ENCODE peak calls at places on chromosomes 7 and 10, in nine cellular contexts. One of them, this sample, is unnamed.

GRCh38 chr10:17590969-17591645 is 26.1 kb downstream of the HACD1 start:
- DNase-seq in fibroblast of the aortic adventitia: peak; percentile 63
- DNase-seq in activated CD4-positive, CD25-positive, alpha-beta regulatory T cell treated with anti-CD3 and anti-CD28 coated beads, Interleukin-2, amount 50 U/mL, for 72 hours: no peak
- DNase-seq in NCI-H2081: no peak
- DNase-seq in breast epithelium: no peak
- DNase-seq in hypothalamus: no peak
- DNase-seq in GM13976: no peak
- DNase-seq in RWPE1: no peak
- DNase-seq in activated CD8-positive, alpha-beta memory T cell treated with anti-CD3 and anti-CD28 coated beads, Interleukin-2, amount 50 U/mL, for 4 hours: no peak
- DNase-seq in this sample: no peak

GRCh38 chr10:101038486-101038885 is 7.5 kb downstream of the SFXN3 start:
- DNase-seq in fibroblast of the aortic adventitia: no peak
- DNase-seq in activated CD4-positive, CD25-positive, alpha-beta regulatory T cell treated with anti-CD3 and anti-CD28 coated beads, Interleukin-2, amount 50 U/mL, for 72 hours: no peak
- DNase-seq in NCI-H2081: no peak
- DNase-seq in breast epithelium: no peak
- DNase-seq in hypothalamus: no peak
- DNase-seq in GM13976: no peak
- DNase-seq in RWPE1: no peak
- DNase-seq in activated CD8-positive, alpha-beta memory T cell treated with anti-CD3 and anti-CD28 coated beads, Interleukin-2, amount 50 U/mL, for 4 hours: no peak
- DNase-seq in this sample: no peak

GRCh38 chr10:676178-676577 is 13.3 kb downstream of the DIP2C start:
- DNase-seq in fibroblast of the aortic adventitia: no peak
- DNase-seq in activated CD4-positive, CD25-positive, alpha-beta regulatory T cell treated with anti-CD3 and anti-CD28 coated beads, Interleukin-2, amount 50 U/mL, for 72 hours: no peak
- DNase-seq in NCI-H2081: no peak
- DNase-seq in breast epithelium: no peak
- DNase-seq in hypothalamus: no peak
- DNase-seq in GM13976: no peak
- DNase-seq in RWPE1: no peak
- DNase-seq in activated CD8-positive, alpha-beta memory T cell treated with anti-CD3 and anti-CD28 coated beads, Interleukin-2, amount 50 U/mL, for 4 hours: no peak
- DNase-seq in this sample: no peak

GRCh38 chr7:4203786-4204185 is 478.3 kb upstream of the FOXK1 start:
- DNase-seq in fibroblast of the aortic adventitia: no peak
- DNase-seq in activated CD4-positive, CD25-positive, alpha-beta regulatory T cell treated with anti-CD3 and anti-CD28 coated beads, Interleukin-2, amount 50 U/mL, for 72 hours: no peak
- DNase-seq in NCI-H2081: no peak
- DNase-seq in breast epithelium: no peak
- DNase-seq in hypothalamus: no peak
- DNase-seq in GM13976: no peak
- DNase-seq in RWPE1: no peak
- DNase-seq in activated CD8-positive, alpha-beta memory T cell treated with anti-CD3 and anti-CD28 coated beads, Interleukin-2, amount 50 U/mL, for 4 hours: no peak
- DNase-seq in this sample: no peak

GRCh38 chr7:55180821-55181542 is 162.2 kb downstream of the EGFR start:
- DNase-seq in fibroblast of the aortic adventitia: no peak
- DNase-seq in activated CD4-positive, CD25-positive, alpha-beta regulatory T cell treated with anti-CD3 and anti-CD28 coated beads, Interleukin-2, amount 50 U/mL, for 72 hours: no peak
- DNase-seq in NCI-H2081: no peak
- DNase-seq in breast epithelium: peak; percentile 75
- DNase-seq in hypothalamus: no peak
- DNase-seq in GM13976: no peak
- DNase-seq in RWPE1: no peak
- DNase-seq in activated CD8-positive, alpha-beta memory T cell treated with anti-CD3 and anti-CD28 coated beads, Interleukin-2, amount 50 U/mL, for 4 hours: no peak
- DNase-seq in this sample: no peak

GRCh38 chr7:75737856-75738603 is 711 bp downstream of the HIP1 start:
- DNase-seq in fibroblast of the aortic adventitia: no peak
- DNase-seq in activated CD4-positive, CD25-positive, alpha-beta regulatory T cell treated with anti-CD3 and anti-CD28 coated beads, Interleukin-2, amount 50 U/mL, for 72 hours: peak; percentile 35
- DNase-seq in NCI-H2081: no peak
- DNase-seq in breast epithelium: no peak
- DNase-seq in hypothalamus: no peak
- DNase-seq in GM13976: no peak
- DNase-seq in RWPE1: no peak
- DNase-seq in activated CD8-positive, alpha-beta memory T cell treated with anti-CD3 and anti-CD28 coated beads, Interleukin-2, amount 50 U/mL, for 4 hours: no peak
- DNase-seq in this sample: peak; percentile 13

GRCh38 chr7:142557971-142558582 is 191.2 kb upstream of the PRSS1 start:
- DNase-seq in fibroblast of the aortic adventitia: peak; percentile 47
- DNase-seq in activated CD4-positive, CD25-positive, alpha-beta regulatory T cell treated with anti-CD3 and anti-CD28 coated beads, Interleukin-2, amount 50 U/mL, for 72 hours: peak; percentile 49
- DNase-seq in NCI-H2081: peak; percentile 43
- DNase-seq in breast epithelium: no peak
- DNase-seq in hypothalamus: no peak
- DNase-seq in GM13976: peak; percentile 49
- DNase-seq in RWPE1: no peak
- DNase-seq in activated CD8-positive, alpha-beta memory T cell treated with anti-CD3 and anti-CD28 coated beads, Interleukin-2, amount 50 U/mL, for 4 hours: peak; percentile 48
- DNase-seq in this sample: peak; percentile 41

GRCh38 chr10:29007748-29008610 is 280.9 kb upstream of the LYZL1 start:
- DNase-seq in fibroblast of the aortic adventitia: no peak
- DNase-seq in activated CD4-positive, CD25-positive, alpha-beta regulatory T cell treated with anti-CD3 and anti-CD28 coated beads, Interleukin-2, amount 50 U/mL, for 72 hours: no peak
- DNase-seq in NCI-H2081: no peak
- DNase-seq in breast epithelium: no peak
- DNase-seq in hypothalamus: no peak
- DNase-seq in GM13976: no peak
- DNase-seq in RWPE1: no peak
- DNase-seq in activated CD8-positive, alpha-beta memory T cell treated with anti-CD3 and anti-CD28 coated beads, Interleukin-2, amount 50 U/mL, for 4 hours: no peak
- DNase-seq in this sample: no peak

GRCh38 chr7:9939171-9939570 is 1034.5 kb upstream of the PHF14 start:
- DNase-seq in fibroblast of the aortic adventitia: no peak
- DNase-seq in activated CD4-positive, CD25-positive, alpha-beta regulatory T cell treated with anti-CD3 and anti-CD28 coated beads, Interleukin-2, amount 50 U/mL, for 72 hours: no peak
- DNase-seq in NCI-H2081: no peak
- DNase-seq in breast epithelium: no peak
- DNase-seq in hypothalamus: no peak
- DNase-seq in GM13976: no peak
- DNase-seq in RWPE1: no peak
- DNase-seq in activated CD8-positive, alpha-beta memory T cell treated with anti-CD3 and anti-CD28 coated beads, Interleukin-2, amount 50 U/mL, for 4 hours: no peak
- DNase-seq in this sample: peak; percentile 39

This sample was measured in fibroblast of lung.